ENCODE peak calls at places on chromosomes 2 and 18, in seven cellular contexts. K, J, D, P, Q, R and H are unnamed samples.

GRCh38 chr2:127398239-127398590 is 10.4 kb upstream of the MAP3K2 start:
- DNase-seq in K (no peak), J (no peak), D (no peak), P (no peak), Q (peak; percentile 76), R (peak; percentile 95), H (no peak)

GRCh38 chr2:174802459-174802858 is 38.2 kb upstream of the CHRNA1 start:
- DNase-seq in K (no peak), J (no peak), D (no peak), P (no peak), Q (no peak), R (no peak), H (no peak)

GRCh38 chr2:38377501-38378258 is 607 bp upstream of the ATL2 start:
- DNase-seq in K (no peak), J (no peak), D (no peak), P (no peak), Q (no peak), R (peak; percentile 33), H (peak; percentile 80)

GRCh38 chr2:198776616-198777406 is 680.9 kb downstream of the SATB2 start:
- DNase-seq in K (no peak), J (no peak), D (no peak), P (no peak), Q (no peak), R (no peak), H (no peak)

GRCh38 chr2:37350917-37351316 is 6.5 kb downstream of the QPCT start:
- DNase-seq in K (no peak), J (no peak), D (no peak), P (no peak), Q (no peak), R (no peak), H (no peak)

GRCh38 chr2:226600184-226600583 is 199.4 kb downstream of the IRS1 start:
- DNase-seq in K (no peak), J (no peak), D (no peak), P (no peak), Q (no peak), R (no peak), H (no peak)

GRCh38 chr2:240140511-240140910 is at the start of gene OTOS:
- DNase-seq in K (no peak), J (no peak), D (peak; percentile 22), P (no peak), Q (no peak), R (no peak), H (no peak)

GRCh38 chr2:26222976-26223375 is 21.5 kb downstream of the HADHA start:
- DNase-seq in K (no peak), J (no peak), D (no peak), P (no peak), Q (no peak), R (no peak), H (no peak)

GRCh38 chr2:64489081-64489761 is 34.9 kb upstream of the AFTPH start:
- DNase-seq in K (no peak), J (no peak), D (no peak), P (no peak), Q (no peak), R (no peak), H (no peak)

GRCh38 chr18:59219672-59220163 is at the start of gene GRP:
- DNase-seq in K (no peak), J (no peak), D (no peak), P (no peak), Q (no peak), R (no peak), H (no peak)

GRCh38 chr2:152098798-152099654 is at the start of gene CACNB4:
- DNase-seq in K (no peak), J (peak; percentile 35), D (peak; percentile 81), P (no peak), Q (no peak), R (peak; percentile 13), H (no peak)

GRCh38 chr2:170341684-170342631 is 164.0 kb downstream of the MYO3B start:
- DNase-seq in K (no peak), J (no peak), D (no peak), P (no peak), Q (no peak), R (no peak), H (no peak)

GRCh38 chr2:99659874-99660273 is 170.1 kb upstream of the REV1 start:
- DNase-seq in K (no peak), J (no peak), D (no peak), P (no peak), Q (no peak), R (no peak), H (no peak)

GRCh38 chr2:177625744-177626655 is 233.4 kb downstream of the AGPS start:
- DNase-seq in K (no peak), J (no peak), D (no peak), P (no peak), Q (no peak), R (no peak), H (no peak)

GRCh38 chr2:4995466-4995865 is 696.7 kb upstream of the SOX11 start:
- DNase-seq in K (no peak), J (no peak), D (no peak), P (no peak), Q (no peak), R (no peak), H (peak; percentile 6)

GRCh38 chr2:20444113-20444992 is 2.5 kb upstream of the RHOB start:
- DNase-seq in K (no peak), J (no peak), D (no peak), P (no peak), Q (peak; percentile 52), R (no peak), H (no peak)

GRCh38 chr18:7940976-7941375 is 373.9 kb downstream of the PTPRM start:
- DNase-seq in K (no peak), J (peak; percentile 23), D (no peak), P (no peak), Q (no peak), R (no peak), H (no peak)

GRCh38 chr18:58129019-58129374 is 85.0 kb downstream of the NEDD4L start:
- DNase-seq in K (no peak), J (no peak), D (no peak), P (no peak), Q (no peak), R (no peak), H (no peak)

GRCh38 chr2:209663666-209664065 is 108.0 kb upstream of the UNC80 start:
- DNase-seq in K (no peak), J (no peak), D (no peak), P (no peak), Q (no peak), R (no peak), H (no peak)

GRCh38 chr18:78962098-78962497 is 17.5 kb upstream of the SALL3 start:
- DNase-seq in K (no peak), J (no peak), D (no peak), P (no peak), Q (no peak), R (no peak), H (no peak)

GRCh38 chr2:138272524-138273210 is 228.9 kb upstream of the SPOPL start:
- DNase-seq in K (no peak), J (no peak), D (no peak), P (no peak), Q (no peak), R (no peak), H (no peak)

GRCh38 chr2:170845343-170845742 is 28.7 kb downstream of the GAD1 start:
- DNase-seq in K (no peak), J (no peak), D (no peak), P (no peak), Q (no peak), R (no peak), H (no peak)

GRCh38 chr18:64438178-64438577 is 289.3 kb upstream of the LINC00305 start:
- DNase-seq in K (no peak), J (no peak), D (no peak), P (no peak), Q (no peak), R (no peak), H (no peak)

GRCh38 chr18:58005036-58005435 is 39.0 kb upstream of the NEDD4L start:
- DNase-seq in K (no peak), J (no peak), D (no peak), P (no peak), Q (no peak), R (no peak), H (no peak)

GRCh38 chr2:183250061-183250460 is 125.8 kb downstream of the NUP35 start:
- DNase-seq in K (no peak), J (no peak), D (no peak), P (no peak), Q (no peak), R (no peak), H (no peak)

GRCh38 chr2:234678721-234679120 is 181.8 kb upstream of the ARL4C start:
- DNase-seq in K (no peak), J (no peak), D (no peak), P (no peak), Q (no peak), R (no peak), H (no peak)

GRCh38 chr18:70221156-70221910 is 15.8 kb upstream of the RTTN start:
- DNase-seq in K (no peak), J (peak; percentile 52), D (no peak), P (no peak), Q (no peak), R (no peak), H (no peak)

DNA sequence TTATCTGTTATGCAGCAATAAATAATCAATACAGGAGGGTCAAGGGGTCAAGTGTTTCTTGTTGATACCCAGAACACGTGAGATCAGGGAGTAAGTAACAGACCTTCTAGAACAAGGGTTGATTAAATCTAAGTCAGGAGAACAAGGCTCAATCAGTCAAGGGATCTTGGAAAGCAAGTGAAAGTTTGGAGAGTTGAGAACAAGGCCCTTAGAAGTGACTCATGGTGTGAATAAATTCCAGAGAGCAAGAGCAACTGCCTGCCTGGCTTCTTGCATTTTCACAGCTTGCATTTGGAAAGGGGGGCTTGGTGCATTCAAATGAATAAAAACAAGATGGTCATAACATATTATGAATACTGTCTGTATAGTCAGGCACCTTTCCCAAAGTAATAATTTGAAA is 256.1 kb downstream of the DPP10 start:
- DNase-seq in K (no peak), J (no peak), D (no peak), P (no peak), Q (no peak), R (no peak), H (no peak)
- H3K27ac ChIP-seq in K (no peak overlapping the region), J (no peak overlapping the region), D (no peak overlapping the region), P (no peak overlapping the region), Q (no peak overlapping the region), R (no peak overlapping the region), H (no peak overlapping the region)

DNA sequence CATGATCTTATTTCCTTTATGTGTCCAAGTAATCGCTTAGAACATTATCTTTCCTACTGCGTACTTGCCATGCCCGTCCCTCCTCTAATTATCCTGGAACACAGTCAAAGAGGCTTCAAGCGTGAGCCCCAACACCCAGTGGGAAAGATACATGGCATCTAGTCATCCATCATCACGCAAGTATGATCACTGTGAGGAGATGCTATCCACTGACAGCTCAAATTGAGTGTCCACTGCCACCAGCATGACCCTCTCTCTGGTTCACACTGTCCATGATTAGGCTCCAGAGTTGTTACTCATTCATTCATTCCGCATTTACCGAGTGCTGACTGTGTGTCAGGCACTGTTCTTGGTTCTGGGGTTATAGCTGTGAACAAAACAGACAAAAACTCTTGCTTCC is 124.6 kb downstream of the COPS8 start:
- DNase-seq in K (no peak), J (no peak), D (no peak), P (no peak), Q (no peak), R (no peak), H (no peak)
- H3K27ac ChIP-seq in K (no peak overlapping the region), J (no peak overlapping the region), D (no peak overlapping the region), P (no peak overlapping the region), Q (peak overlapping the region; percentile 78), R (no peak overlapping the region), H (no peak overlapping the region)

GRCh38 chr2:222944971-222945740 is 84.3 kb downstream of the ACSL3 start:
- DNase-seq in K (no peak), J (no peak), D (no peak), P (no peak), Q (no peak), R (no peak), H (no peak)
- H3K27ac ChIP-seq in K (no peak overlapping the region), J (no peak overlapping the region), D (no peak overlapping the region), P (no peak overlapping the region), Q (no peak overlapping the region), R (no peak overlapping the region), H (peak overlapping the region; percentile 12)

GRCh38 chr2:85173909-85174308 is 40.7 kb downstream of the TCF7L1 start:
- DNase-seq in K (no peak), J (no peak), D (no peak), P (no peak), Q (no peak), R (no peak), H (no peak)
- H3K27ac ChIP-seq in K (no peak overlapping the region), J (no peak overlapping the region), D (no peak overlapping the region), P (no peak overlapping the region), Q (peak overlapping the region; percentile 67), R (no peak overlapping the region), H (no peak overlapping the region)